ENCODE peak calls at places on chromosomes 2 and 18, in eight cellular contexts. One of them, this sample, is unnamed.
A peak's percentile ranks its signal among the peaks of the same experiment; 100 is the strongest.

GRCh38 chr18:73688851-73689659 is 458.6 kb downstream of the FBXO15 start:
- DNase-seq in GM23248: peak; percentile 89
- DNase-seq in A673: peak; percentile 51
- DNase-seq in lower lobe of right lung: no peak
- DNase-seq in GM23338: peak; percentile 59
- DNase-seq in RWPE1: peak; percentile 41
- DNase-seq in naive thymus-derived CD4-positive, alpha-beta T cell: no peak
- DNase-seq in mesenchymal stem cell: peak; percentile 86
- DNase-seq in this sample: no peak

GRCh38 chr18:61502472-61502871 is 169.2 kb downstream of the CDH20 start:
- DNase-seq in mesenchymal stem cell: peak; percentile 61
- DNase-seq in naive thymus-derived CD4-positive, alpha-beta T cell: no peak
- DNase-seq in A673: peak; percentile 72
- DNase-seq in GM23338: peak; percentile 84
- DNase-seq in RWPE1: peak; percentile 44
- DNase-seq in lower lobe of right lung: no peak
- DNase-seq in GM23248: peak; percentile 78
- DNase-seq in this sample: no peak

GRCh38 chr18:10119991-10120390 is 206.2 kb downstream of the VAPA start:
- DNase-seq in naive thymus-derived CD4-positive, alpha-beta T cell: no peak
- DNase-seq in mesenchymal stem cell: no peak
- DNase-seq in RWPE1: no peak
- DNase-seq in GM23338: no peak
- DNase-seq in A673: peak; percentile 55
- DNase-seq in GM23248: no peak
- DNase-seq in lower lobe of right lung: no peak
- DNase-seq in this sample: no peak

GRCh38 chr2:64922482-64923384 is 66.5 kb upstream of the SLC1A4 start:
- DNase-seq in GM23338: peak; percentile 73
- DNase-seq in GM23248: no peak
- DNase-seq in mesenchymal stem cell: no peak
- DNase-seq in naive thymus-derived CD4-positive, alpha-beta T cell: no peak
- DNase-seq in RWPE1: no peak
- DNase-seq in A673: no peak
- DNase-seq in lower lobe of right lung: no peak
- DNase-seq in this sample: no peak

GRCh38 chr2:226836548-226836885 is 663 bp downstream of the RHBDD1 start:
- DNase-seq in lower lobe of right lung: no peak
- DNase-seq in mesenchymal stem cell: no peak
- DNase-seq in GM23338: no peak
- DNase-seq in A673: no peak
- DNase-seq in naive thymus-derived CD4-positive, alpha-beta T cell: no peak
- DNase-seq in GM23248: no peak
- DNase-seq in RWPE1: no peak
- DNase-seq in this sample: no peak

GRCh38 chr2:85950743-85951142 is 62.0 kb upstream of the ST3GAL5 start:
- DNase-seq in RWPE1: no peak
- DNase-seq in A673: no peak
- DNase-seq in GM23338: no peak
- DNase-seq in lower lobe of right lung: no peak
- DNase-seq in naive thymus-derived CD4-positive, alpha-beta T cell: no peak
- DNase-seq in GM23248: no peak
- DNase-seq in mesenchymal stem cell: no peak
- DNase-seq in this sample: no peak

GRCh38 chr2:176126929-176127768 is 2.4 kb upstream of the HOXD8 start:
- DNase-seq in lower lobe of right lung: no peak
- DNase-seq in mesenchymal stem cell: peak; percentile 48
- DNase-seq in RWPE1: no peak
- DNase-seq in A673: peak; percentile 87
- DNase-seq in naive thymus-derived CD4-positive, alpha-beta T cell: peak; percentile 26
- DNase-seq in GM23248: peak; percentile 80
- DNase-seq in GM23338: peak; percentile 78
- DNase-seq in this sample: peak; percentile 53

GRCh38 chr18:55124078-55124477 is 164.8 kb upstream of the CCDC68 start:
- DNase-seq in GM23248: peak; percentile 43
- DNase-seq in mesenchymal stem cell: peak; percentile 59
- DNase-seq in A673: no peak
- DNase-seq in naive thymus-derived CD4-positive, alpha-beta T cell: no peak
- DNase-seq in lower lobe of right lung: no peak
- DNase-seq in RWPE1: no peak
- DNase-seq in GM23338: no peak
- DNase-seq in this sample: no peak

GRCh38 chr2:36477315-36477714 is 120.7 kb downstream of the FEZ2 start:
- DNase-seq in lower lobe of right lung: no peak
- DNase-seq in GM23338: no peak
- DNase-seq in mesenchymal stem cell: no peak
- DNase-seq in GM23248: no peak
- DNase-seq in RWPE1: no peak
- DNase-seq in A673: no peak
- DNase-seq in naive thymus-derived CD4-positive, alpha-beta T cell: no peak
- DNase-seq in this sample: no peak

GRCh38 chr18:172361-172760 is 14.0 kb downstream of the USP14 start:
- DNase-seq in naive thymus-derived CD4-positive, alpha-beta T cell: no peak
- DNase-seq in lower lobe of right lung: no peak
- DNase-seq in mesenchymal stem cell: no peak
- DNase-seq in GM23338: no peak
- DNase-seq in A673: peak; percentile 75
- DNase-seq in GM23248: no peak
- DNase-seq in RWPE1: no peak
- DNase-seq in this sample: no peak

GRCh38 chr2:23673830-23674679 is 252.9 kb downstream of the ATAD2B start:
- DNase-seq in RWPE1: no peak
- DNase-seq in naive thymus-derived CD4-positive, alpha-beta T cell: no peak
- DNase-seq in mesenchymal stem cell: peak; percentile 18
- DNase-seq in A673: no peak
- DNase-seq in lower lobe of right lung: no peak
- DNase-seq in GM23338: peak; percentile 78
- DNase-seq in GM23248: peak; percentile 32
- DNase-seq in this sample: no peak

GRCh38 chr2:220949476-220949875 is 622.6 kb downstream of the EPHA4 start:
- DNase-seq in GM23338: peak; percentile 13
- DNase-seq in GM23248: no peak
- DNase-seq in mesenchymal stem cell: no peak
- DNase-seq in naive thymus-derived CD4-positive, alpha-beta T cell: no peak
- DNase-seq in RWPE1: no peak
- DNase-seq in lower lobe of right lung: no peak
- DNase-seq in A673: no peak
- DNase-seq in this sample: no peak

GRCh38 chr2:238434846-238435751 is 8.4 kb downstream of the ASB1 start:
- DNase-seq in GM23248: no peak
- DNase-seq in mesenchymal stem cell: no peak
- DNase-seq in RWPE1: peak; percentile 53
- DNase-seq in lower lobe of right lung: no peak
- DNase-seq in GM23338: no peak
- DNase-seq in naive thymus-derived CD4-positive, alpha-beta T cell: no peak
- DNase-seq in A673: no peak
- DNase-seq in this sample: no peak

GRCh38 chr2:28505361-28505760 is 9.5 kb downstream of the PLB1 start:
- DNase-seq in GM23248: no peak
- DNase-seq in lower lobe of right lung: no peak
- DNase-seq in RWPE1: no peak
- DNase-seq in A673: no peak
- DNase-seq in GM23338: no peak
- DNase-seq in naive thymus-derived CD4-positive, alpha-beta T cell: no peak
- DNase-seq in mesenchymal stem cell: no peak
- DNase-seq in this sample: no peak

GRCh38 chr18:24443870-24444269 is 16.6 kb upstream of the HRH4 start:
- DNase-seq in mesenchymal stem cell: no peak
- DNase-seq in RWPE1: no peak
- DNase-seq in lower lobe of right lung: no peak
- DNase-seq in A673: no peak
- DNase-seq in GM23338: no peak
- DNase-seq in naive thymus-derived CD4-positive, alpha-beta T cell: no peak
- DNase-seq in GM23248: no peak
- DNase-seq in this sample: no peak

GRCh38 chr2:201308914-201309313 is 48.2 kb downstream of the FLACC1 start:
- DNase-seq in RWPE1: no peak
- DNase-seq in GM23248: no peak
- DNase-seq in lower lobe of right lung: no peak
- DNase-seq in naive thymus-derived CD4-positive, alpha-beta T cell: no peak
- DNase-seq in A673: no peak
- DNase-seq in GM23338: no peak
- DNase-seq in mesenchymal stem cell: no peak
- DNase-seq in this sample: no peak

GRCh38 chr2:84942964-84943421 is 28.0 kb upstream of the KCMF1 start:
- DNase-seq in mesenchymal stem cell: no peak
- DNase-seq in RWPE1: no peak
- DNase-seq in GM23248: peak; percentile 71
- DNase-seq in GM23338: no peak
- DNase-seq in lower lobe of right lung: no peak
- DNase-seq in naive thymus-derived CD4-positive, alpha-beta T cell: no peak
- DNase-seq in A673: no peak
- DNase-seq in this sample: no peak

GRCh38 chr2:5391361-5391760 is 300.8 kb upstream of the SOX11 start:
- DNase-seq in mesenchymal stem cell: no peak
- DNase-seq in naive thymus-derived CD4-positive, alpha-beta T cell: no peak
- DNase-seq in GM23248: no peak
- DNase-seq in lower lobe of right lung: no peak
- DNase-seq in RWPE1: no peak
- DNase-seq in GM23338: no peak
- DNase-seq in A673: no peak
- DNase-seq in this sample: no peak

GRCh38 chr18:63970803-63971191 is 916 bp downstream of the SERPINB8 start:
- DNase-seq in naive thymus-derived CD4-positive, alpha-beta T cell: no peak
- DNase-seq in lower lobe of right lung: peak; percentile 79
- DNase-seq in A673: no peak
- DNase-seq in GM23248: peak; percentile 77
- DNase-seq in RWPE1: peak; percentile 69
- DNase-seq in mesenchymal stem cell: peak; percentile 72
- DNase-seq in GM23338: peak; percentile 65
- DNase-seq in this sample: no peak

GRCh38 chr2:68727698-68728375 is 6.8 kb upstream of the ARHGAP25 start:
- DNase-seq in lower lobe of right lung: no peak
- DNase-seq in GM23248: peak; percentile 32
- DNase-seq in A673: no peak
- DNase-seq in RWPE1: peak; percentile 17
- DNase-seq in GM23338: no peak
- DNase-seq in mesenchymal stem cell: peak; percentile 77
- DNase-seq in naive thymus-derived CD4-positive, alpha-beta T cell: no peak
- DNase-seq in this sample: no peak

GRCh38 chr2:14693874-14694273 is 61.4 kb downstream of the LRATD1 start:
- DNase-seq in mesenchymal stem cell: no peak
- DNase-seq in RWPE1: no peak
- DNase-seq in naive thymus-derived CD4-positive, alpha-beta T cell: no peak
- DNase-seq in GM23338: no peak
- DNase-seq in lower lobe of right lung: no peak
- DNase-seq in A673: no peak
- DNase-seq in GM23248: no peak
- DNase-seq in this sample: no peak

GRCh38 chr2:14690926-14691325 is 58.4 kb downstream of the LRATD1 start:
- DNase-seq in lower lobe of right lung: no peak
- DNase-seq in mesenchymal stem cell: no peak
- DNase-seq in A673: no peak
- DNase-seq in GM23248: no peak
- DNase-seq in RWPE1: no peak
- DNase-seq in GM23338: no peak
- DNase-seq in naive thymus-derived CD4-positive, alpha-beta T cell: no peak
- DNase-seq in this sample: no peak
- H3K27ac ChIP-seq in lower lobe of right lung: no peak overlapping the region
- H3K27ac ChIP-seq in mesenchymal stem cell: no peak overlapping the region
- H3K27ac ChIP-seq in A673: no peak overlapping the region
- H3K27ac ChIP-seq in GM23248: no peak overlapping the region
- H3K27ac ChIP-seq in RWPE1: no peak overlapping the region
- H3K27ac ChIP-seq in GM23338: no peak overlapping the region
- H3K27ac ChIP-seq in naive thymus-derived CD4-positive, alpha-beta T cell: no peak overlapping the region
- H3K27ac ChIP-seq in this sample: no peak overlapping the region

GRCh38 chr2:157363612-157364101 is 38.0 kb upstream of the ERMN start:
- DNase-seq in GM23338: no peak
- DNase-seq in naive thymus-derived CD4-positive, alpha-beta T cell: no peak
- DNase-seq in GM23248: peak; percentile 62
- DNase-seq in lower lobe of right lung: no peak
- DNase-seq in A673: no peak
- DNase-seq in RWPE1: no peak
- DNase-seq in mesenchymal stem cell: peak; percentile 74
- DNase-seq in this sample: no peak
- H3K27ac ChIP-seq in GM23338: no peak overlapping the region
- H3K27ac ChIP-seq in naive thymus-derived CD4-positive, alpha-beta T cell: no peak overlapping the region
- H3K27ac ChIP-seq in GM23248: peak overlapping the region; percentile 17
- H3K27ac ChIP-seq in lower lobe of right lung: no peak overlapping the region
- H3K27ac ChIP-seq in A673: no peak overlapping the region
- H3K27ac ChIP-seq in RWPE1: no peak overlapping the region
- H3K27ac ChIP-seq in mesenchymal stem cell: no peak overlapping the region
- H3K27ac ChIP-seq in this sample: no peak overlapping the region

GRCh38 chr18:44309185-44309584 is 371.5 kb upstream of the SETBP1 start:
- DNase-seq in lower lobe of right lung: no peak
- DNase-seq in A673: no peak
- DNase-seq in RWPE1: no peak
- DNase-seq in mesenchymal stem cell: no peak
- DNase-seq in GM23248: peak; percentile 69
- DNase-seq in GM23338: no peak
- DNase-seq in naive thymus-derived CD4-positive, alpha-beta T cell: no peak
- DNase-seq in this sample: no peak
- H3K27ac ChIP-seq in lower lobe of right lung: no peak overlapping the region
- H3K27ac ChIP-seq in A673: no peak overlapping the region
- H3K27ac ChIP-seq in RWPE1: no peak overlapping the region
- H3K27ac ChIP-seq in mesenchymal stem cell: peak overlapping the region; percentile 45
- H3K27ac ChIP-seq in GM23248: peak overlapping the region; percentile 44
- H3K27ac ChIP-seq in GM23338: no peak overlapping the region
- H3K27ac ChIP-seq in naive thymus-derived CD4-positive, alpha-beta T cell: no peak overlapping the region
- H3K27ac ChIP-seq in this sample: no peak overlapping the region

GRCh38 chr2:70745276-70745675 is 22.7 kb downstream of the ADD2 start:
- DNase-seq in GM23248: no peak
- DNase-seq in mesenchymal stem cell: no peak
- DNase-seq in RWPE1: no peak
- DNase-seq in GM23338: no peak
- DNase-seq in lower lobe of right lung: no peak
- DNase-seq in A673: no peak
- DNase-seq in naive thymus-derived CD4-positive, alpha-beta T cell: no peak
- DNase-seq in this sample: no peak

GRCh38 chr2:70748002-70748779 is 19.8 kb downstream of the ADD2 start:
- DNase-seq in naive thymus-derived CD4-positive, alpha-beta T cell: no peak
- DNase-seq in lower lobe of right lung: no peak
- DNase-seq in GM23248: no peak
- DNase-seq in mesenchymal stem cell: no peak
- DNase-seq in GM23338: peak; percentile 70
- DNase-seq in A673: no peak
- DNase-seq in RWPE1: no peak
- DNase-seq in this sample: no peak

GRCh38 chr2:70746076-70746475 is 21.9 kb downstream of the ADD2 start:
- DNase-seq in RWPE1: no peak
- DNase-seq in lower lobe of right lung: no peak
- DNase-seq in GM23338: no peak
- DNase-seq in GM23248: no peak
- DNase-seq in mesenchymal stem cell: no peak
- DNase-seq in A673: peak; percentile 22
- DNase-seq in naive thymus-derived CD4-positive, alpha-beta T cell: no peak
- DNase-seq in this sample: no peak

GRCh38 chr2:70750320-70750719 is 17.7 kb downstream of the ADD2 start:
- DNase-seq in naive thymus-derived CD4-positive, alpha-beta T cell: no peak
- DNase-seq in mesenchymal stem cell: no peak
- DNase-seq in RWPE1: no peak
- DNase-seq in GM23248: no peak
- DNase-seq in GM23338: no peak
- DNase-seq in lower lobe of right lung: no peak
- DNase-seq in A673: no peak
- DNase-seq in this sample: no peak

GRCh38 chr2:70747284-70747683 is 20.7 kb downstream of the ADD2 start:
- DNase-seq in RWPE1: no peak
- DNase-seq in A673: no peak
- DNase-seq in mesenchymal stem cell: no peak
- DNase-seq in naive thymus-derived CD4-positive, alpha-beta T cell: no peak
- DNase-seq in GM23338: no peak
- DNase-seq in GM23248: no peak
- DNase-seq in lower lobe of right lung: no peak
- DNase-seq in this sample: no peak
- H3K27ac ChIP-seq in RWPE1: no peak overlapping the region
- H3K27ac ChIP-seq in A673: no peak overlapping the region
- H3K27ac ChIP-seq in mesenchymal stem cell: no peak overlapping the region
- H3K27ac ChIP-seq in naive thymus-derived CD4-positive, alpha-beta T cell: no peak overlapping the region
- H3K27ac ChIP-seq in GM23338: no peak overlapping the region
- H3K27ac ChIP-seq in GM23248: no peak overlapping the region
- H3K27ac ChIP-seq in lower lobe of right lung: no peak overlapping the region
- H3K27ac ChIP-seq in this sample: no peak overlapping the region

This sample was measured in substantia nigra.